ENCODE peak calls at places on chromosomes 3 and 15, in four cellular contexts. J, R, N and I are unnamed samples.
A peak's percentile ranks its signal among the peaks of the same experiment; 100 is the strongest.

GRCh38 chr15:50051811-50052419 is 67.1 kb downstream of the ATP8B4 start:
- DNase-seq in J (peak; percentile 35), R (no peak), N (no peak), I (no peak)

GRCh38 chr3:141878326-141878725 is 1.9 kb downstream of the ATP1B3 start:
- DNase-seq in J (no peak), R (no peak), N (no peak), I (no peak)

GRCh38 chr3:16377847-16378302 is 112.9 kb downstream of the OXNAD1 start:
- DNase-seq in J (no peak), R (no peak), N (no peak), I (no peak)

GRCh38 chr3:59245300-59245878 is 195.6 kb upstream of the CFAP20DC start:
- DNase-seq in J (no peak), R (no peak), N (no peak), I (no peak)

GRCh38 chr15:69825941-69826817 is 271.5 kb downstream of the TLE3 start:
- DNase-seq in J (no peak), R (no peak), N (no peak), I (no peak)

GRCh38 chr15:87764461-87765236 is 491.9 kb downstream of the NTRK3 start:
- DNase-seq in J (no peak), R (no peak), N (no peak), I (no peak)

GRCh38 chr3:184778426-184779332 is 33.3 kb upstream of the VPS8 start:
- DNase-seq in J (no peak), R (no peak), N (no peak), I (no peak)

GRCh38 chr3:62065985-62066693 is 307.2 kb downstream of the FEZF2 start:
- DNase-seq in J (no peak), R (no peak), N (no peak), I (no peak)

GRCh38 chr3:71245052-71245488 is 338.5 kb downstream of the FOXP1 start:
- DNase-seq in J (no peak), R (no peak), N (no peak), I (no peak)

GRCh38 chr3:146300756-146301155 is 49.9 kb upstream of the PLSCR4 start:
- DNase-seq in J (no peak), R (no peak), N (no peak), I (no peak)

GRCh38 chr3:188439080-188439479 is 285.1 kb downstream of the LPP start:
- DNase-seq in J (no peak), R (no peak), N (no peak), I (no peak)

GRCh38 chr3:69219101-69219708 is 96.8 kb upstream of the LMOD3 start:
- DNase-seq in J (no peak), R (no peak), N (no peak), I (no peak)

GRCh38 chr3:182000454-182000853 is 288.7 kb downstream of the SOX2 start:
- DNase-seq in J (no peak), R (no peak), N (no peak), I (no peak)

GRCh38 chr15:78340243-78341056 is at the start of gene CRABP1:
- DNase-seq in J (no peak), R (no peak), N (peak; percentile 62), I (no peak)

GRCh38 chr3:44862221-44862637 is 517 bp downstream of the TMEM42 start:
- DNase-seq in J (no peak), R (peak; percentile 6), N (no peak), I (no peak)

GRCh38 chr15:77181305-77182074 is 110.6 kb upstream of the TSPAN3 start:
- DNase-seq in J (no peak), R (no peak), N (no peak), I (no peak)

GRCh38 chr3:183385698-183386590 is 42.5 kb downstream of the MCF2L2 start:
- DNase-seq in J (peak; percentile 59), R (no peak), N (no peak), I (no peak)

GRCh38 chr3:187870360-187871203 is 125.3 kb upstream of the BCL6 start:
- DNase-seq in J (no peak), R (no peak), N (no peak), I (no peak)